ENCODE peak calls at places on chromosomes 3 and 15, in five cellular contexts. I, S, Q, M and X are unnamed samples.

GRCh38 chr3:14473411-14473891 is 66.7 kb downstream of the GRIP2 start:
- DNase-seq in S (no peak), I (no peak), Q (no peak), M (no peak), X (no peak)

GRCh38 chr3:73707772-73708171 is 83.0 kb upstream of the PDZRN3 start:
- DNase-seq in M (no peak), S (no peak), I (peak; percentile 73), Q (no peak), X (no peak)

GRCh38 chr15:54197995-54198394 is 219.8 kb downstream of the UNC13C start:
- DNase-seq in S (no peak), Q (no peak), I (no peak), M (no peak), X (peak; percentile 1)

GRCh38 chr3:12393894-12394293 is 90.4 kb upstream of the TSEN2 start:
- DNase-seq in Q (peak; percentile 70), S (no peak), M (no peak), I (peak; percentile 62), X (peak; percentile 15)

GRCh38 chr3:167350245-167350862 is 29.7 kb downstream of the ZBBX start:
- DNase-seq in I (peak; percentile 43), S (no peak), M (no peak), Q (peak; percentile 32), X (peak; percentile 50)

GRCh38 chr3:159882784-159883779 is 105.6 kb upstream of the IL12A start:
- DNase-seq in M (no peak), Q (no peak), I (peak; percentile 91), S (no peak), X (peak; percentile 72)

GRCh38 chr15:57245130-57245529 is 131.2 kb upstream of the CGNL1 start:
- DNase-seq in S (no peak), M (no peak), Q (no peak), I (no peak), X (no peak)

GRCh38 chr3:132236701-132237651 is 80.2 kb upstream of the ACP3 start:
- DNase-seq in Q (no peak), I (no peak), S (no peak), M (no peak), X (no peak)

DNA sequence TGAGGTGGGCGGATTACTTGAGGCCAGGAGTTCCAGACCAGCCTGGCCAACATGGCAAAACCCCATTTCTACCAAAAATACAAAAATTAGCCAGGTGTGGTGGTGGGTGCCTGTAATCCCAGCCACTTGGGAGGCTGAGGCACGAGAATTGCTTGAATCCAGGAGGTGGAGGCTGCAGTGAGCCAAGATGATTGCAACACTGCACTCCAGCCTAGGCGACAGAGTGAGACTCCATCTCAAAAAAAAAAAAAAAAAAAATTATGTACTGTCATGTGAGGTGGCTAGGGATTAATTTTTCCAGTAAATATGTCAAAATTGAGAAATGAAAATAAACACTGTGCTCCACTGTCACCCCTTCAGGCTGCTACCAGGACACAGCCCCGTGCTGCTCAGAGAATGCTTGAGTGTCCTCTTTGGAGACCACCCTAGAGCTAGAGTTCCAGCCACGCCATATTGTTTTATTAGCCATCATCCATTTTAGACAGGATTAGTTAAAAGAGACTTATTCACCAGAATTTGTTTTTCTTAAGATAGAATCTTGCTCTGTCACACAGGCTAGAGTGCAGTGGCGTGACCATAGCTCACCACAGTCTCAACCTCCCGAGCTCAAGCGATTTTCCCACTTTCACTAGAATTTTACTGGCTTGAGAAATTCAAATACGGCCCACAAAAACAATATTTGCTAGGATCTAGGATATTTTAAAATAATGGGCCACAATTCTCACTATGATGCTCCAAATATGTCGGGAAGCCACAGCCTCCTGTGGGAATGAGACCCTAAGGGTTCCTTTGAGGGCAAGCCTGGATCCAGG is 680 bp downstream of the CD80 start:
- DNase-seq in M (no peak), S (no peak), I (no peak), Q (no peak), X (no peak)
- H3K4me3 ChIP-seq in M (no peak overlapping the region), S (no peak overlapping the region), I (no peak overlapping the region), Q (no peak overlapping the region), X (no peak overlapping the region)

DNA sequence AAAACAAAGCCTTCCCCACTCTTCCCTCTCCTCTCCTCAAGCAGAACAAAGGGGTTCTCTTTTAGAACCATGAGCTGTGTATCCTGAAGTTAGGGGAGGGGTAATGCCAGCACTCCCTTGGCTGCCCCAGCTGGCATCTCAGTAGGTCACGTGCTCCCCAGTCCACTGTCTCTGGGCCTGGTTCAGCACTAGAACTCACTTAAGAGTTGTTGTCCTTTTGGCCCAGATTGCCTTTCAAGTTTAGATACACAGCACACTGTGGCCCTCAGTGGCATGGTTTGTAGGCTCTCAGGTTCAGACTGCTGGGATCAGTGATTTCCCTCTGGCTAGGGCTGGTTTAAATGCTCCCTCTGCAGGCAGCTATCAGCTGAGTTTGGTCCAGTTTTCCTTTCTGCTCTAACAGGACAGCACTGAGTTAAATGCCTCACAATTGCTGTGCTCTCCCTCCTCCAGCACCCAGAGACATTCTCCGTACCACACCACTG is 188.4 kb upstream of the ST8SIA2 start:
- DNase-seq in M (no peak), I (no peak), S (no peak), Q (no peak), X (peak; percentile 20)
- TF ChIP-seq CTCF in M (no peak), I (no peak), S (no peak), Q (no peak), X (peak; percentile 36)

GRCh38 chr3:111862974-111863373 is 3.9 kb downstream of the PHLDB2 start:
- DNase-seq in S (no peak), Q (no peak), I (no peak), M (no peak), X (no peak)

GRCh38 chr3:111867889-111868426 is 8.9 kb downstream of the PHLDB2 start:
- DNase-seq in I (no peak), Q (no peak), S (no peak), M (no peak), X (no peak)

GRCh38 chr3:111863942-111864341 is 4.9 kb downstream of the PHLDB2 start:
- DNase-seq in S (no peak), Q (no peak), M (no peak), I (no peak), X (no peak)

GRCh38 chr3:111862415-111862814 is 3.4 kb downstream of the PHLDB2 start:
- DNase-seq in I (no peak), Q (no peak), M (no peak), S (no peak), X (no peak)

DNA sequence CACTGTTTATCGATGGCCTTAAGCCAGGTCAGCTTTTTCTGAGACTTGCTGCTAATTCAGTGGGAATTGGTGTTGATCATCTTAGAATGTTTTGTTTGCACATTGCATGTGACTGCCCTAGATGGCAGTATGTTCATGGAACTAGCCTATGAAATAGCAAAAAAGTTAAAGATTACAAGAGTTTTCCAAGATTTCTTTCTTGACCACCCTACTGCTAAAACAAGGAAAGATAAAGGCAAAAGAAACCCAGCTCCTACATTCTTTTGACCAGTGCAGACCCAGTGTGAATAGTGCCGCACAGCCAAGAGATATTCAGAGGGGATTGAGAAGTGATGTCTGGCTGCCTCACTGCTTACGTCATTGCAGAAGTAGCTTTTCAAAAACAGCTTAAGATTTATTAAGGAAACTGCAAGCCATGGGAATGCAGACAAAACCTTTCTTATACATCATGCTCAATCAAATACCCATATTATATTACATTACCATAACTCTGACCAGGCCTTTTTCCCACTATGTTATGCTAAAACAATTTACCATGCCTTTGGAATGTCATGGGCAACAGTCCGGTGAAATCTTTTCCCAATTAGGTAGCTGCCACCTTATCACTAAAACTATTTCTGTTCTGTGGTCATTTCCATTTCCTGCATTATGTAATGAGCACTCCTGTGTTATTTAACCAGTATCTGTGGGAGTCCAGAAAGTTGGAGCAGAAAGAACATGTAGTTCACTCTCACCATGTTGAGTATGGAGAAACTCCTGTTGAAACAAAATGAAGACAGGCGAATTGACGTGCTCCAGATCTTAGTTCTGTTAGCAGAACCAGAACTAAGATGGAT is 6.0 kb downstream of the PHLDB2 start:
- DNase-seq in I (peak; percentile 93), S (no peak), M (no peak), Q (no peak), X (no peak)
- H3K4me3 ChIP-seq in I (no peak overlapping the region), S (no peak overlapping the region), M (no peak overlapping the region), Q (no peak overlapping the region), X (no peak overlapping the region)

DNA sequence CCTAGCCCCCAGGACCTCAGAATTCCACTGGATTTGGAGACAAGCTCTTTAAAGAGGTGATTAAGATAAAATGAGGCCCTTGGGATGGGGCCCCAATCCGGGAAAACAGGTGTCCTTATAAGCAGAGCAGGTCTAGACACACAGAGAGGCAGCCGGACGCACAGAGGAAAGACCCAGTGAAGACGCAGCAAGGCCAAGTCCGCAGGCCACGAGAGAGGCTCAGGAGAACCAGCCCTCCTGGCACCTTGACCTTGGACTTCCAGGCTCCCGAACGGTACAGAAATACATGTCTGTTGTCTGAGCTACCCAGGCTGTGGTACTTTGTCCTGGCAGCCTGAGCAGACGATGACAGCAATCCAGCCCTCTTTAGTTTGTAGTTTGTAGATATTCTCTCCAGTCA is 324.5 kb downstream of the OCA2 start:
- DNase-seq in Q (no peak), M (no peak), S (no peak), I (no peak), X (no peak)
- TF ChIP-seq CTCF in Q (no peak), M (no peak), S (no peak), I (no peak), X (no peak)

GRCh38 chr3:100766069-100766468 is 56.8 kb downstream of the TFG start:
- DNase-seq in M (no peak), Q (no peak), I (no peak), S (no peak), X (peak; percentile 73)

GRCh38 chr3:100775669-100776068 is 66.4 kb downstream of the TFG start:
- DNase-seq in I (no peak), S (no peak), M (no peak), Q (no peak), X (peak; percentile 25)

GRCh38 chr3:100765437-100765975 is 56.2 kb downstream of the TFG start:
- DNase-seq in Q (no peak), M (no peak), I (no peak), S (no peak), X (no peak)

GRCh38 chr3:100769693-100770092 is 60.4 kb downstream of the TFG start:
- DNase-seq in I (no peak), Q (no peak), S (no peak), M (no peak), X (no peak)
- H3K4me3 ChIP-seq in I (no peak overlapping the region), Q (no peak overlapping the region), S (no peak overlapping the region), M (no peak overlapping the region), X (no peak overlapping the region)

DNA sequence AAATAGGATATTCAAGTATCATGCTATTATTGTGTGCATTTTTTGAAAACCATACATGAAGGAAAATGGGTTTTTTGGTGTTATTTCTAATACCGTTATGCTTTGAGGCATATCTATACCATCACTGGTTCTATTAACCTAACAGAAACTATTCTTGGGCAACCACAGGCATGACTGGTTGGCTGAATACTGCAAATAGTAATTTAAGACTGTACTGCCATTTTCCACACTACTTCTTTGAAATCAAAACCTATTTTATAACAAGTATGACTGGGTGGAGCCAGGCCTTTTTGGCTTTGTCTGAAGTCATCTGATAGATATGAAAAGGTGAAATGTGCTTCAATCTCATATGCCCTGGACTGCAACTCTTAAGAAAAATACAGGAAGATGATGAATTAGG is 115.1 kb downstream of the ULK4 start:
- DNase-seq in I (peak; percentile 29), S (no peak), M (no peak), Q (no peak), X (no peak)
- TF ChIP-seq CTCF in I (no peak), S (no peak), M (no peak), Q (no peak), X (no peak)

GRCh38 chr3:69250014-69250413 is 127.6 kb upstream of the LMOD3 start:
- DNase-seq in I (peak; percentile 48), Q (no peak), M (peak; percentile 66), S (no peak), X (no peak)
- H3K4me3 ChIP-seq in I (peak overlapping the region; percentile 3), Q (no peak overlapping the region), M (peak overlapping the region; percentile 32), S (no peak overlapping the region), X (no peak overlapping the region)

GRCh38 chr3:35404571-35404970 is 234.8 kb upstream of the ARPP21 start:
- DNase-seq in S (no peak), I (no peak), M (no peak), Q (no peak), X (no peak)
- TF ChIP-seq CTCF in S (no peak), I (no peak), M (no peak), Q (no peak), X (no peak)

GRCh38 chr15:81023483-81024264 is 23.0 kb downstream of the TLNRD1 start:
- DNase-seq in I (peak; percentile 79), S (peak; percentile 72), M (no peak), Q (peak; percentile 80), X (peak; percentile 24)
- H3K4me3 ChIP-seq in I (no peak overlapping the region), S (no peak overlapping the region), M (no peak overlapping the region), Q (no peak overlapping the region), X (no peak overlapping the region)